ENCODE peak calls at places on chromosomes 12 and 14, in ten cellular contexts. G, F, N, R, J, A, L, V, X and Y are unnamed samples.

GRCh38 chr12:101598483-101598882 is 3.7 kb downstream of the MYBPC1 start:
- DNase-seq in G (no peak), J (no peak), A (no peak), X (no peak), L (no peak), R (no peak), F (no peak), N (no peak), V (no peak), Y (no peak)

GRCh38 chr14:104676694-104677505 is 12.5 kb upstream of the INF2 start:
- DNase-seq in X (no peak), G (no peak), R (no peak), L (peak), N (no peak), F (no peak), V (no peak), A (no peak), J (peak), Y (peak)

GRCh38 chr14:103847954-103848719 is 762 bp upstream of the PPP1R13B start:
- DNase-seq in A (no peak), F (no peak), R (no peak), L (peak), X (peak), J (peak), G (peak), V (no peak), N (no peak), Y (peak)

GRCh38 chr14:69693145-69693544 is 73.8 kb upstream of the SRSF5 start:
- DNase-seq in L (no peak), X (no peak), N (no peak), G (no peak), R (no peak), J (peak), A (no peak), F (no peak), V (no peak), Y (peak)

GRCh38 chr12:109153711-109154434 is 37.5 kb downstream of the ACACB start:
- DNase-seq in J (peak), N (no peak), F (no peak), L (peak), G (peak), V (no peak), X (peak), A (no peak), R (no peak), Y (no peak)

GRCh38 chr14:35116242-35116641 is 5.5 kb downstream of the PPP2R3C start:
- DNase-seq in X (no peak), G (no peak), F (no peak), N (no peak), V (no peak), A (no peak), R (no peak), J (no peak), L (no peak), Y (no peak)

GRCh38 chr12:58174316-58174715 is 232.9 kb downstream of the ATP23 start:
- DNase-seq in J (no peak), X (no peak), F (no peak), G (no peak), N (no peak), A (no peak), R (no peak), L (no peak), V (no peak), Y (no peak)

GRCh38 chr12:67501362-67501761 is 147.2 kb upstream of the DYRK2 start:
- DNase-seq in R (no peak), J (no peak), N (no peak), G (no peak), A (no peak), L (no peak), X (no peak), F (no peak), V (no peak), Y (no peak)

GRCh38 chr14:54606178-54606577 is 39.2 kb downstream of the SAMD4A start:
- DNase-seq in V (no peak), F (no peak), X (no peak), J (no peak), A (no peak), L (no peak), R (peak), G (no peak), N (no peak), Y (no peak)

GRCh38 chr12:14214495-14214894 is 151.0 kb upstream of the ATF7IP start:
- DNase-seq in X (no peak), A (no peak), V (no peak), J (no peak), G (no peak), R (no peak), L (peak), F (no peak), N (no peak), Y (no peak)

GRCh38 chr12:80195143-80195726 is 95.9 kb downstream of the OTOGL start:
- DNase-seq in J (no peak), N (no peak), V (no peak), X (no peak), F (peak), A (peak), R (no peak), G (no peak), L (no peak), Y (peak)

GRCh38 chr12:69655616-69656336 is 43.3 kb downstream of the BEST3 start:
- DNase-seq in R (peak), N (no peak), J (no peak), V (no peak), A (peak), X (no peak), L (no peak), F (peak), G (no peak), Y (no peak)

GRCh38 chr14:54355698-54356097 is 41.1 kb upstream of the CDKN3 start:
- DNase-seq in A (no peak), R (no peak), F (peak), L (no peak), X (no peak), G (no peak), N (no peak), J (no peak), V (peak), Y (no peak)

GRCh38 chr14:80628547-80628946 is 313.0 kb downstream of the CEP128 start:
- DNase-seq in F (no peak), X (peak), G (no peak), R (no peak), A (no peak), N (no peak), J (no peak), V (no peak), L (peak), Y (no peak)

GRCh38 chr12:89933911-89934310 is 225.3 kb upstream of the ATP2B1 start:
- DNase-seq in F (no peak), J (no peak), N (no peak), A (peak), X (no peak), G (no peak), V (no peak), R (no peak), L (no peak), Y (no peak)

GRCh38 chr12:17215754-17216153 is 609.8 kb upstream of the LMO3 start:
- DNase-seq in J (no peak), N (no peak), V (no peak), F (peak), A (no peak), G (no peak), X (no peak), R (no peak), L (no peak), Y (no peak)

GRCh38 chr12:131827961-131828534 is at the start of gene MMP17:
- DNase-seq in R (no peak), G (no peak), L (no peak), J (peak), N (peak), X (no peak), F (peak), A (peak), V (no peak), Y (peak)

GRCh38 chr12:121789800-121790748 is 3.4 kb downstream of the RHOF start:
- DNase-seq in N (peak), R (no peak), F (peak), G (peak), J (no peak), A (peak), V (peak), L (no peak), X (no peak), Y (no peak)

GRCh38 chr14:92074555-92074954 is 31.8 kb downstream of the ATXN3 start:
- DNase-seq in F (no peak), G (no peak), L (no peak), J (no peak), R (no peak), A (peak), N (no peak), X (no peak), V (no peak), Y (no peak)

GRCh38 chr14:89477391-89477790 is 60.4 kb upstream of the FOXN3 start:
- DNase-seq in F (no peak), V (no peak), L (peak), J (peak), X (peak), A (no peak), R (no peak), N (no peak), G (no peak), Y (no peak)

GRCh38 chr12:96233941-96234461 is 39.8 kb downstream of the ELK3 start:
- DNase-seq in G (no peak), J (peak), X (no peak), L (peak), F (no peak), N (peak), V (no peak), R (peak), A (peak), Y (peak)

GRCh38 chr14:100786131-100786530 is 39.8 kb upstream of the MEG3 start:
- DNase-seq in N (no peak), R (no peak), J (no peak), X (no peak), V (no peak), G (no peak), F (no peak), A (no peak), L (no peak), Y (no peak)

GRCh38 chr14:90720336-90720735 is 95.9 kb downstream of the TTC7B start:
- DNase-seq in A (peak), V (no peak), X (no peak), J (no peak), N (no peak), R (no peak), G (no peak), L (no peak), F (no peak), Y (no peak)

GRCh38 chr14:75335588-75335987 is 57.0 kb downstream of the FOS start:
- DNase-seq in J (no peak), X (no peak), A (no peak), V (no peak), F (no peak), L (no peak), G (no peak), R (no peak), N (no peak), Y (no peak)

GRCh38 chr14:79629891-79630560 is 581.3 kb downstream of the DIO2 start:
- DNase-seq in F (no peak), V (no peak), J (no peak), N (no peak), X (no peak), G (no peak), A (peak), R (no peak), L (no peak), Y (no peak)

GRCh38 chr12:22285871-22286270 is 48.6 kb downstream of the ST8SIA1 start:
- DNase-seq in A (no peak), L (no peak), V (no peak), J (no peak), X (no peak), F (no peak), G (no peak), N (no peak), R (no peak), Y (no peak)

GRCh38 chr12:29901585-29901984 is 117.8 kb upstream of the TMTC1 start:
- DNase-seq in A (no peak), N (no peak), R (no peak), L (no peak), F (peak), J (no peak), X (no peak), G (no peak), V (no peak), Y (no peak)

GRCh38 chr14:21704340-21704737 is 30.7 kb upstream of the OR4E1 start:
- DNase-seq in F (no peak), A (no peak), G (no peak), J (no peak), V (no peak), N (no peak), X (no peak), R (no peak), L (no peak), Y (no peak)

GRCh38 chr12:14954269-14954668 is 7.1 kb downstream of the ARHGDIB start:
- DNase-seq in J (no peak), X (no peak), A (no peak), F (no peak), N (no peak), G (no peak), L (no peak), V (peak), R (no peak), Y (no peak)

GRCh38 chr14:46250113-46250703 is 401.4 kb downstream of the RPL10L start:
- DNase-seq in V (peak), R (no peak), F (peak), N (no peak), X (no peak), A (no peak), G (no peak), L (no peak), J (no peak), Y (no peak)

GRCh38 chr14:92539875-92540274 is 26.3 kb downstream of the RIN3 start:
- DNase-seq in A (peak), N (no peak), F (no peak), X (no peak), L (no peak), R (no peak), G (no peak), J (no peak), V (no peak), Y (no peak)

GRCh38 chr12:61220337-61220736 is 1039.9 kb upstream of the USP15 start:
- DNase-seq in R (no peak), X (no peak), N (no peak), F (peak), V (no peak), G (no peak), L (no peak), A (no peak), J (no peak), Y (no peak)

GRCh38 chr12:104627975-104628322 is 171.2 kb downstream of the CHST11 start:
- DNase-seq in G (no peak), A (no peak), X (no peak), L (no peak), J (no peak), V (no peak), R (no peak), N (no peak), F (no peak), Y (peak)

GRCh38 chr12:32012249-32012785 is 53.1 kb downstream of the RESF1 start:
- DNase-seq in A (no peak), V (no peak), G (no peak), F (no peak), J (no peak), R (no peak), N (no peak), X (no peak), L (no peak), Y (no peak)

GRCh38 chr14:64973026-64973442 is 898 bp upstream of the RAB15 start:
- DNase-seq in N (no peak), F (no peak), X (no peak), L (no peak), A (no peak), G (no peak), V (no peak), J (no peak), R (no peak), Y (no peak)

GRCh38 chr14:64974563-64974962 is 2.4 kb upstream of the RAB15 start:
- DNase-seq in X (no peak), F (no peak), V (no peak), L (no peak), A (no peak), N (no peak), G (no peak), R (no peak), J (no peak), Y (no peak)

GRCh38 chr14:64971890-64972785 is at the start of gene RAB15:
- DNase-seq in G (peak), L (peak), A (peak), V (no peak), X (peak), N (no peak), R (no peak), J (peak), F (peak), Y (peak)

GRCh38 chr14:64971452-64971889 is 665 bp downstream of the RAB15 start:
- DNase-seq in N (no peak), A (no peak), V (no peak), R (no peak), J (no peak), L (no peak), X (no peak), G (no peak), F (no peak), Y (no peak)

GRCh38 chr14:64973826-64974225 is 1.7 kb upstream of the RAB15 start:
- DNase-seq in N (no peak), V (no peak), X (no peak), L (no peak), A (no peak), R (no peak), F (no peak), G (no peak), J (no peak), Y (no peak)
- H3K27ac ChIP-seq in N (no peak), V (no peak), X (no peak), L (no peak), A (no peak), R (no peak), F (no peak), G (no peak), J (no peak), Y (no peak)

GRCh38 chr12:53739285-53740129 is 12.3 kb upstream of the CALCOCO1 start:
- DNase-seq in F (no peak), N (no peak), J (no peak), A (no peak), V (no peak), L (no peak), G (no peak), X (no peak), R (no peak), Y (no peak)

GRCh38 chr12:53736602-53737493 is 9.6 kb upstream of the CALCOCO1 start:
- DNase-seq in G (no peak), A (no peak), L (no peak), F (no peak), N (no peak), R (no peak), V (no peak), J (no peak), X (no peak), Y (peak)

GRCh38 chr12:53737494-53737808 is 10.2 kb upstream of the CALCOCO1 start:
- DNase-seq in G (no peak), N (no peak), A (no peak), F (no peak), R (no peak), J (no peak), V (no peak), L (no peak), X (no peak), Y (no peak)

GRCh38 chr12:53738834-53739284 is 11.6 kb upstream of the CALCOCO1 start:
- DNase-seq in N (no peak), R (no peak), G (peak), L (no peak), J (no peak), F (no peak), A (no peak), V (no peak), X (no peak), Y (no peak)

DNA sequence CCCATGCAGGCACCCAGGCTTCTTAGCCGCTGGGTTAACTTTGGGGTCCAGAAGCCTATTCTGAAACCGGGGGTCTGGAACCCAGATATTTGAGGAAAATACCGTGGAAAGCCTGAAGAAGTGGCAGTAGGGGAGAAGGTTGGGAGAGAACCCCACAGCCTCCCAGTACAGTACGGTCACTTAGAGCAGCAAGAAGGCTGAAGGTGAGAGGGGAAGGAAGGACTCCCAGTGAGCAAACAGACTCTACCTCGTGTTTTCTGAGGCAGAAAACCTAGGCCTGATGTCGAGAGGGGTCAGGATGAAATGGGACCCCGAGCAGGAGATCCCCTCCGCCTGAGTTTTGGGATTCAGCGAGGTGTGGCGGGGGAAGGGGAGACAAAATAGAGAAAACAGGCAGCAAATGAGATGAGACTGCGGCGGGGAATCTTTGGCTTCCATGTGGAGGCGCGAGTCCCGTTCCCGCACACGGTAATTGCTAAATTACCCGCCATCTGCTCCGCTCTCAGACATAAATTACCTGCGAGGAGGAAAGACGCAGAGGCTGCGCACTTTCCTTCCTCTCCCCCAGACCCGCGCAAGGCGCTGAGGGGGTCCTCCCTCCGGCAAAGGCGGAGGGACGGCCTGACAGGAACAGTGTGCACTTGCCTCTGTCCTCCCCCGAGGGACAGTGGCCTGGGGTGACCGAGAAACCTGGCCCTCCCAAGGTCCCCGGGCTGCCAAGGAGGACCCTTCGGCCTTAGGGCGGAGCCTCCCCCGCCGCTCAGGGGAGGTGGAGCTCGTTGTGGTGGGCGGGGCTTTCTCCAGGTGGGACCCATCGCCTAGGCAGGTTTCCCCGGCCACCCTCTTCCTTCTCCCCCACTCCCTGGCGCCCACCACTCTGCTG is 10.9 kb upstream of the CALCOCO1 start:
- DNase-seq in N (no peak), A (no peak), R (no peak), G (peak), L (no peak), F (no peak), X (no peak), V (no peak), J (no peak), Y (peak)
- TF ChIP-seq CTCF in N (no peak), A (no peak), R (no peak), G (no peak), L (no peak), F (no peak), X (no peak), V (no peak), J (no peak), Y (no peak)

DNA sequence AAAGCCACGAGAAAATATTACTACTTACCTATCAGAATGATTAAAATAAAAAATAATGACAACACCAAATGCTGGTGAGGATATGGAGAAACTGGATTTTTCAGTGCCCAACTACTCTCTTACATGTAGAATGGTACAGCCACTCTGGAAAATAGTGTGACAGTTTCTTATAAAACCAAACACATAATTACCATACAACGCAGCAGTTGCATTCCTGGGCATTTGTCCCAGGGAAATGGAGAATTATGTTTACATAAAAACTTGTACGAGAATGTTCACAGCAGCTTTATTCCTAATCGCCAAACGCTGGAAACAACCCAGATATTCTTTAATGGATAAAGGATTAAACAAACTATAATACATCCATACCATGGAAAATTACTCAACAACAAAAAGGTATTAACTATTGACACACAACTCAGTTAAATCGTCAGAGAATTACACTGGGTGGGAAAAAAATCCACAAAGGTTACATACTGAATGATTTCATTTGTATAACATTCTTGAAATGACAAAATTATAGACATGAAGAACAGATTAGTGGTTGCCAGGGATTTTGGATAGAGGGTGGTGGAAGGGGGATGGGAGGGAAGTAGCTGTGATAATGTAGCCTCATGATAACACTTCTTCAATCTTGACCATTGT is 35.4 kb downstream of the TAOK3 start:
- DNase-seq in A (peak), L (no peak), N (no peak), V (no peak), R (no peak), G (no peak), X (no peak), F (peak), J (no peak), Y (no peak)
- H3K4me3 ChIP-seq in A (no peak), L (no peak), N (no peak), V (no peak), R (no peak), G (no peak), X (no peak), F (no peak), J (no peak), Y (no peak)

GRCh38 chr12:42987216-42987631 is 397.7 kb upstream of the PRICKLE1 start:
- DNase-seq in F (no peak), X (no peak), L (no peak), N (no peak), G (no peak), J (no peak), R (no peak), V (no peak), A (no peak), Y (no peak)
- H3K27ac ChIP-seq in F (no peak), X (no peak), L (no peak), N (no peak), G (no peak), J (no peak), R (no peak), V (no peak), A (no peak), Y (no peak)

DNA sequence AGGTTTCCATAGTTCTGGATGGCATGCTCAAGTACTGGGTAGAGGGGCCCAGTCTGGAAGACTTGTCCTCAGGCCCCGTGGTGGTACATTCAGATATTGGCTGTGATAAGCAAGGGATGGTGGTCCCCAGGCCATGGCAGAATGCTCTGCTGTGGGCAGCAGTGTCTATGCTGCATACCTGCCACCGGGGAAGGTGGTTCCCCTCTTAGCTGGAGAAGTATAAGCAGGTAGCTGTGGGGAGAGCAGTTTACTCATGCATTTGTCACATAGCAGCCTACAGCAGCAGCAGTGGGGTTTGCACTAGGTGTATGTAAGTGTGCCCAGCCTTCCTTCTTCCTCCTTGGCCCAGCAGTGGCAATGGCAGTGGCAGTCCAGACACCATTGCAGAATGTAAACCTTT is 69.3 kb upstream of the ADAMTS20 start:
- DNase-seq in F (no peak), N (no peak), X (no peak), R (no peak), L (no peak), V (no peak), G (no peak), A (no peak), J (no peak), Y (no peak)
- TF ChIP-seq CTCF in F (no peak), N (no peak), X (no peak), R (no peak), L (no peak), V (no peak), G (no peak), A (no peak), J (no peak), Y (no peak)